ENCODE peak calls at places on chromosomes 5 and 9, in nine cellular contexts. H, O, I, S, P, C, B, X and Y are unnamed samples.

GRCh38 chr5:72472031-72472430 is 35.2 kb downstream of the ZNF366 start:
- DNase-seq in H (no peak), O (no peak), I (no peak), S (no peak), P (no peak), C (no peak), B (no peak), X (no peak), Y (no peak)

GRCh38 chr9:23638011-23638410 is 188.0 kb downstream of the ELAVL2 start:
- DNase-seq in H (no peak), O (no peak), I (no peak), S (no peak), P (no peak), C (no peak), B (no peak), X (no peak), Y (no peak)

GRCh38 chr9:10571699-10572098 is 41.1 kb downstream of the PTPRD start:
- DNase-seq in H (no peak), O (no peak), I (no peak), S (no peak), P (no peak), C (no peak), B (no peak), X (no peak), Y (no peak)

GRCh38 chr5:86332851-86333250 is 284.9 kb upstream of the COX7C start:
- DNase-seq in H (no peak), O (no peak), I (no peak), S (no peak), P (no peak), C (no peak), B (no peak), X (no peak), Y (no peak)

GRCh38 chr9:16031486-16031885 is 478.6 kb downstream of the CCDC171 start:
- DNase-seq in H (no peak), O (peak; percentile 56), I (no peak), S (no peak), P (no peak), C (no peak), B (no peak), X (no peak), Y (no peak)

GRCh38 chr5:173187054-173187743 is 42.9 kb downstream of the BNIP1 start:
- DNase-seq in H (no peak), O (no peak), I (no peak), S (no peak), P (peak; percentile 55), C (no peak), B (no peak), X (no peak), Y (no peak)

GRCh38 chr5:138459311-138459710 is 6.0 kb upstream of the EGR1 start:
- DNase-seq in H (no peak), O (no peak), I (no peak), S (peak; percentile 79), P (no peak), C (no peak), B (peak; percentile 58), X (peak; percentile 65), Y (no peak)

GRCh38 chr5:173233347-173234128 is 1.5 kb downstream of the NKX2-5 start:
- DNase-seq in H (no peak), O (no peak), I (no peak), S (no peak), P (no peak), C (no peak), B (no peak), X (no peak), Y (no peak)

GRCh38 chr5:145925353-145925752 is 11.0 kb upstream of the SH3RF2 start:
- DNase-seq in H (peak; percentile 84), O (peak; percentile 84), I (no peak), S (no peak), P (no peak), C (no peak), B (no peak), X (no peak), Y (no peak)

GRCh38 chr5:74075496-74075895 is 449.5 kb downstream of the ARHGEF28 start:
- DNase-seq in H (no peak), O (no peak), I (no peak), S (no peak), P (no peak), C (no peak), B (no peak), X (no peak), Y (peak; percentile 57)

GRCh38 chr5:168315991-168316578 is 24.6 kb downstream of the WWC1 start:
- DNase-seq in H (no peak), O (no peak), I (no peak), S (no peak), P (no peak), C (no peak), B (no peak), X (no peak), Y (no peak)

GRCh38 chr5:60483046-60483445 is 216.9 kb downstream of the DEPDC1B start:
- DNase-seq in H (peak; percentile 2), O (peak; percentile 27), I (no peak), S (no peak), P (no peak), C (no peak), B (no peak), X (no peak), Y (no peak)